ENCODE peak calls at places on chromosomes 12 and 14, in five cellular contexts. D is H1, V is tibial nerve, M is pancreas, J is H9. H is an unnamed sample.

GRCh38 chr12:130164931-130165330 is 2.7 kb downstream of the FZD10 start:
- DNase-seq in D (no peak), V (no peak), M (no peak), J (peak; percentile 87), H (no peak)

GRCh38 chr14:51533160-51533559 is 118.5 kb upstream of the FRMD6 start:
- DNase-seq in D (no peak), V (no peak), M (no peak), J (no peak), H (no peak)

GRCh38 chr14:88296343-88296742 is 26.7 kb downstream of the KCNK10 start:
- DNase-seq in D (no peak), V (no peak), M (no peak), J (no peak), H (no peak)

GRCh38 chr12:71955946-71956345 is 17.3 kb downstream of the TPH2 start:
- DNase-seq in D (no peak), V (no peak), M (no peak), J (no peak), H (no peak)

GRCh38 chr14:106129274-106129673 is 602.9 kb downstream of the TMEM121 start:
- DNase-seq in D (no peak), V (no peak), M (no peak), J (no peak), H (no peak)

GRCh38 chr12:100669922-100670321 is 96.4 kb downstream of the GAS2L3 start:
- DNase-seq in D (no peak), V (no peak), M (no peak), J (no peak), H (no peak)

GRCh38 chr12:57183939-57184725 is 32.5 kb upstream of the NXPH4 start:
- DNase-seq in D (no peak), V (no peak), M (no peak), J (no peak), H (no peak)

GRCh38 chr12:91778091-91778819 is 367.4 kb downstream of the BTG1 start:
- DNase-seq in D (no peak), V (no peak), M (no peak), J (no peak), H (no peak)

GRCh38 chr14:68683326-68683725 is 109.5 kb downstream of the ZFP36L1 start:
- DNase-seq in D (no peak), V (no peak), M (no peak), J (no peak), H (no peak)

GRCh38 chr14:89391556-89391955 is 25.5 kb downstream of the FOXN3 start:
- DNase-seq in D (no peak), V (no peak), M (no peak), J (no peak), H (no peak)

GRCh38 chr14:64158608-64159007 is 135.6 kb downstream of the ESR2 start:
- DNase-seq in D (no peak), V (no peak), M (no peak), J (no peak), H (no peak)

GRCh38 chr14:92471919-92472318 is 41.7 kb upstream of the RIN3 start:
- DNase-seq in D (peak; percentile 47), V (no peak), M (no peak), J (peak; percentile 75), H (no peak)

GRCh38 chr12:39329876-39330275 is 113.0 kb downstream of the KIF21A start:
- DNase-seq in D (no peak), V (no peak), M (no peak), J (no peak), H (no peak)

GRCh38 chr14:95130545-95130944 is 26.8 kb downstream of the DICER1 start:
- DNase-seq in D (no peak), V (no peak), M (no peak), J (no peak), H (no peak)

GRCh38 chr12:533718-534117 is 74.0 kb downstream of the B4GALNT3 start:
- DNase-seq in D (no peak), V (no peak), M (no peak), J (no peak), H (no peak)

GRCh38 chr12:1474059-1474537 is 120.3 kb downstream of the FBXL14 start:
- DNase-seq in D (no peak), V (no peak), M (no peak), J (no peak), H (no peak)

GRCh38 chr14:20469890-20470858 is 968 bp downstream of the PNP start:
- DNase-seq in D (no peak), V (no peak), M (peak; percentile 38), J (peak; percentile 37), H (peak; percentile 50)

DNA sequence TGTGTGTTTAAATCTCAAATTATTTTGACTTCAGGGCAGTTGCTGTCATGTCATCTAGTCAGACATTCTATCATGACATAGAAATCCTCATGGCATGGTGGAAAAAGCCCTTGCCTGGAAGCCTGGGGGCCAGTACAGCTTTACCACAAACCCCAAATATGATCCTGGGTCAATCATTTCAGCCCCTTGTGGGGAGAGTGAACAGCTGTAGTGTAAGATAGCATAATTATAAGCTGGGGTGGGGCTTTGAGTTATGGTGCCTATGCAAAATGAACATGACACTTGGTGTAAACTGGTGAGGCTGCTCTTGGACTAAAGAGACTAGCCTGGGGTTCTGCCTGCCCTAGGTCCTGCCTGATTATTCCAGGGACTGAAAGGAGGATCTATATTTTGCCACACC is 207.7 kb upstream of the DDHD1 start:
- DNase-seq in D (no peak), V (no peak), M (no peak), J (no peak), H (no peak)
- H3K4me1 ChIP-seq in D (peaks cover 2% of the 10 kb centered on the region), V (no peaks in the 10 kb centered on the region), M (no peaks in the 10 kb centered on the region), J (peaks cover 2% of the 10 kb centered on the region), H (no peaks in the 10 kb centered on the region)

DNA sequence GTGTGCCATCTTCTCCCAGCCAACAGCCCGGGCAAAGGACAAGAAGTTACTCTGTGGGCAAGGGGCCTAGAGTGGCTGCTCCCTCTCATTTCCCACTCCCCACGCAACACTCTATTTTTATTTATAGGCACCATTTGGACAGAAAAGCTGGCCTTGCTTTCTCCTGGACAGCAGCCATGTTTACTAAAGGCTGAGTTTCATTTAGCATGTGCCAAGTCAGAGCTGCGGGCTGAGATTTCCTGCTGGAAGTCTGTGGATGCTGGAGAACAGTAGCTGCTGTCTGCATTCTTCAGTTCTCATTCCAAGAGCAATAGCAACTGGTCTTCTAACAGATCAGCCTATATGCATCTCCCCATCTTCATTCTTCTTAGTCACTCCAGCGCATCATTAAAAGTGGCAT is 8.3 kb downstream of the COL2A1 start:
- DNase-seq in D (no peak), V (no peak), M (peak; percentile 32), J (no peak), H (no peak)
- H3K27me3 ChIP-seq in D (peaks cover 71% of the 10 kb centered on the region), V (peaks cover 17% of the 10 kb centered on the region), M (no peaks in the 10 kb centered on the region), J (peaks cover 33% of the 10 kb centered on the region), H (no peaks in the 10 kb centered on the region)

DNA sequence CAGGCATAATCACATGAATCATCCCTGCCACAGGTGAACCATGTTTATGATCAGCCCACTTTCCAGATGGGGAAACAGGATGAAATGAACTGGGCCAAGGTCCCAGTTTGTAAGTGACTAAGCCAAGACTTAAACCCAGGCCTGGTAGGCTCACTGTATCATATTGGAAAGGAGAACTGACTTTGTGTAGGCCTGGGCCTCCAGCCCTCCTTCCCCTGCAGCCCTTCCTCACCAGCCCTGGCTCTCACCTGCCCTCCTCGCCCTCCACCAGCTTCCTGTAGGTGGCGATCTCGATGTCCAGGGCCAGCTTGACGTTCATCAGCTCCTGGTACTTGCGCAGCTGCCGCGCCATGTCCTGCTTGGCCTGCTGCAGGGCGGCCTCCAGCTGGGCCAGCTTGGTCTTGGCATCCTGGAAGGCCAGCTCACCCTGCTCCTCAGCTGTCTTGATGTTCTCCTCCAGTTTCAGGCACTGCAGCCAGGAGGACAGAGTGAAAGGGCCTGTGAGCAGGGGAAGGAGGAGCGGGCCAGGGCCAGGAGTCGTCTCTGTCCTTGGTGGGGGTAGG is 19.8 kb downstream of the KRT80 start:
- DNase-seq in D (no peak), V (no peak), M (peak; percentile 64), J (peak; percentile 91), H (no peak)
- TF ChIP-seq CTCF in D (peak; percentile 79), V (no peak), M (peak; percentile 12), J (peak; percentile 68), H (no peak)

DNA sequence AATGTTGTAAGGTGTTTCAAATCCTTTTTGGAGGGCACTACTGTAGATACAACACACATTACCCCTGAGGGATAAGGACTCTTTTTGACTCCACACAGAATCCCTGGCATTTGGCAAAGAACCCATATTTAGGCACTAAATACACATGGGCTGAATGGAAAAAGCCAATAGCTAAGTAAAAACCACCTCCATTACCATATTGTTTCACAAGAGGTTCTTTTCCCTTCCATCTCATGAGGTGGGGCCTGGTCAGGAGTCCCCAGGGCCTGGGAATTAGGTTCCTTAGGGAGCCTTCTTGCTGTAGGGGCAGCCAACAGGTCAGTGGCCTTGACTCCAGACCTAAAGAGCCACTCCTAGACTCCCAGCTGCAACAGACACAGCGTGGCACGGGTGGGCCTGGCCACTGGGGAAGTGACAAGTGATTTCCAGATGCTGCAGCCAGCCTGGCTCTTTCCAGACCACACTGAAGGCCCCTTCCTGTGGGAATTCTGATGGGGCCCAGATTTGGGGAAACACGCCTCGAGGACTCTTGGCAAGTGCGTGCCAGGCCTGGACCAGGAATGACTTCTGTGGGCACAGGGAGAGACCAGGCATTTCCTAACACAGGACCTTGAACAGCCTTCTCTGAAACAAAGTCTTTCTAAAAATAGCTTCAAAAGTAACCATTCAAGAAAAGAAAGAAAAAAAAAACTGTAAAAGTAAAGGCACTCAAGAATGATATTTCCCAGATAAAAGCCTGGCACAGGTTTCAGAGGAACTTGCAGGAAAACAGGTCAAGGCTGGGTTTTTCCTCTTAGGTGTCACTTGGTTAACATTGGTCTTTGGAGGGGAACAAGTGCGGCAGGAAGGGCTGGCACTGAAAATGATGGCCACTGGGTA is 18.1 kb downstream of the SSH1 start:
- DNase-seq in D (no peak), V (no peak), M (no peak), J (no peak), H (no peak)
- H3K4me1 ChIP-seq in D (peaks cover 2% of the 10 kb centered on the region), V (peaks cover 74% of the 10 kb centered on the region), M (peaks cover 13% of the 10 kb centered on the region), J (peaks cover 7% of the 10 kb centered on the region), H (peaks cover 36% of the 10 kb centered on the region)

GRCh38 chr12:46489951-46490388 is 117.4 kb upstream of the SLC38A2 start:
- DNase-seq in D (no peak), V (no peak), M (no peak), J (no peak), H (no peak)

GRCh38 chr12:46486588-46486987 is 114.0 kb upstream of the SLC38A2 start:
- DNase-seq in D (no peak), V (no peak), M (no peak), J (no peak), H (no peak)

GRCh38 chr12:46490635-46491034 is 118.1 kb upstream of the SLC38A2 start:
- DNase-seq in D (no peak), V (no peak), M (no peak), J (no peak), H (no peak)

GRCh38 chr12:46485853-46486252 is 113.3 kb upstream of the SLC38A2 start:
- DNase-seq in D (no peak), V (no peak), M (no peak), J (no peak), H (no peak)

DNA sequence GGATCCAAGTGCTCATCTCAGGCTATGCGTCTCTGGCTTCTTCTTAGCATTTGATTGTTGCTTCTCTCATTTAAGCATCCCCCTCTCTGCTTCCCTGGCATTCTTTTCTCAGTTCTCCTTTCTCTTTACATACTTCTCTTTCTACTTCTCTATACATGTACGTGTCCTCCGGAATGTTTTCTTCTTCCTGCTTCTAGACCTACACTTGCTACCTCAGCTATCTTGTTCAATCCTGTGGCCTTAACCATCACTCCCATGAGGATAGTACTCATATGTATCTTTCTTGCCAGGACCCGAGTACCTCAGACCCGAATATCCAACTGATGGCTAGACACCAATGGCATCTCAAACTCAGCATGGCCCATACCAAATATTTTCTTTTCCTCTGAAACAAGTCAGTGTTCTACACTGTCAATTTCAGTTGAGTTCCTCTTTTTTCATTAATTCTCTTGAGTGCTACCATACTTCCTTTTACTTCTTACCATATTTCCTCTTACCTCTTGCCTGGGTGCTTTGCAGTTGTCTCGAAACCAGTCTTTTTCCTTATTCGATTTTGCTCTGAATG is 115.1 kb upstream of the SLC38A2 start:
- DNase-seq in D (no peak), V (no peak), M (no peak), J (no peak), H (no peak)
- H3K27me3 ChIP-seq in D (no peaks in the 10 kb centered on the region), V (no peaks in the 10 kb centered on the region), M (no peaks in the 10 kb centered on the region), J (no peaks in the 10 kb centered on the region), H (no peaks in the 10 kb centered on the region)

H was measured in lung.